ENCODE peak calls at places on chromosomes 6 and 20, in eight cellular contexts. One of them, this sample, is unnamed.

GRCh38 chr20:33112547-33113386 is 33.3 kb downstream of the BPIFB4 start:
- DNase-seq in MM.1S: no peak
- DNase-seq in astrocyte: no peak
- DNase-seq in PC-3: no peak
- DNase-seq in HepG2: no peak
- DNase-seq in IMR-90: no peak
- DNase-seq in mesendoderm: no peak
- DNase-seq in fibroblast of lung: no peak
- DNase-seq in this sample: no peak

GRCh38 chr6:151067684-151068596 is 171.8 kb upstream of the AKAP12 start:
- DNase-seq in MM.1S: no peak
- DNase-seq in astrocyte: peak
- DNase-seq in PC-3: peak
- DNase-seq in HepG2: peak
- DNase-seq in IMR-90: peak
- DNase-seq in mesendoderm: no peak
- DNase-seq in fibroblast of lung: peak
- DNase-seq in this sample: peak

GRCh38 chr6:45420083-45420908 is 42.6 kb upstream of the SUPT3H start:
- DNase-seq in MM.1S: peak
- DNase-seq in astrocyte: peak
- DNase-seq in PC-3: peak
- DNase-seq in HepG2: no peak
- DNase-seq in IMR-90: peak
- DNase-seq in mesendoderm: peak
- DNase-seq in fibroblast of lung: peak
- DNase-seq in this sample: peak

GRCh38 chr20:33667245-33668086 is 723 bp downstream of the ACTL10 start:
- DNase-seq in MM.1S: peak
- DNase-seq in astrocyte: no peak
- DNase-seq in PC-3: peak
- DNase-seq in HepG2: no peak
- DNase-seq in IMR-90: peak
- DNase-seq in mesendoderm: peak
- DNase-seq in fibroblast of lung: peak
- DNase-seq in this sample: no peak

GRCh38 chr6:15073344-15073789 is 172.5 kb upstream of the JARID2 start:
- DNase-seq in MM.1S: no peak
- DNase-seq in astrocyte: peak
- DNase-seq in PC-3: peak
- DNase-seq in HepG2: no peak
- DNase-seq in IMR-90: peak
- DNase-seq in mesendoderm: peak
- DNase-seq in fibroblast of lung: no peak
- DNase-seq in this sample: peak

GRCh38 chr6:8821921-8822512 is 386.7 kb upstream of the SLC35B3 start:
- DNase-seq in MM.1S: no peak
- DNase-seq in astrocyte: no peak
- DNase-seq in PC-3: no peak
- DNase-seq in HepG2: no peak
- DNase-seq in IMR-90: no peak
- DNase-seq in mesendoderm: peak
- DNase-seq in fibroblast of lung: no peak
- DNase-seq in this sample: peak

GRCh38 chr6:156980515-156980914 is 203.3 kb downstream of the ARID1B start:
- DNase-seq in MM.1S: no peak
- DNase-seq in astrocyte: no peak
- DNase-seq in PC-3: peak
- DNase-seq in HepG2: no peak
- DNase-seq in IMR-90: no peak
- DNase-seq in mesendoderm: peak
- DNase-seq in fibroblast of lung: no peak
- DNase-seq in this sample: no peak

GRCh38 chr20:44395963-44396340 is 40.5 kb downstream of the HNF4A start:
- DNase-seq in MM.1S: no peak
- DNase-seq in astrocyte: no peak
- DNase-seq in PC-3: no peak
- DNase-seq in HepG2: no peak
- DNase-seq in IMR-90: no peak
- DNase-seq in mesendoderm: no peak
- DNase-seq in fibroblast of lung: no peak
- DNase-seq in this sample: no peak

GRCh38 chr20:9488063-9488462 is 26.3 kb upstream of the LAMP5 start:
- DNase-seq in MM.1S: peak
- DNase-seq in astrocyte: no peak
- DNase-seq in PC-3: peak
- DNase-seq in HepG2: no peak
- DNase-seq in IMR-90: no peak
- DNase-seq in mesendoderm: no peak
- DNase-seq in fibroblast of lung: no peak
- DNase-seq in this sample: no peak

GRCh38 chr6:161088676-161089328 is 97.2 kb downstream of the MAP3K4 start:
- DNase-seq in MM.1S: no peak
- DNase-seq in astrocyte: peak
- DNase-seq in PC-3: no peak
- DNase-seq in HepG2: no peak
- DNase-seq in IMR-90: peak
- DNase-seq in mesendoderm: no peak
- DNase-seq in fibroblast of lung: peak
- DNase-seq in this sample: peak

GRCh38 chr6:170605860-170606259 is 21.4 kb upstream of the PDCD2 start:
- DNase-seq in MM.1S: no peak
- DNase-seq in astrocyte: no peak
- DNase-seq in PC-3: no peak
- DNase-seq in HepG2: no peak
- DNase-seq in IMR-90: no peak
- DNase-seq in mesendoderm: no peak
- DNase-seq in fibroblast of lung: no peak
- DNase-seq in this sample: no peak

GRCh38 chr20:2006452-2007381 is 12.9 kb upstream of the PDYN start:
- DNase-seq in MM.1S: peak
- DNase-seq in astrocyte: peak
- DNase-seq in PC-3: peak
- DNase-seq in HepG2: peak
- DNase-seq in IMR-90: peak
- DNase-seq in mesendoderm: peak
- DNase-seq in fibroblast of lung: peak
- DNase-seq in this sample: peak

GRCh38 chr6:106442351-106442750 is 81.8 kb downstream of the CRYBG1 start:
- DNase-seq in MM.1S: no peak
- DNase-seq in astrocyte: no peak
- DNase-seq in PC-3: peak
- DNase-seq in HepG2: no peak
- DNase-seq in IMR-90: no peak
- DNase-seq in mesendoderm: no peak
- DNase-seq in fibroblast of lung: no peak
- DNase-seq in this sample: no peak

GRCh38 chr6:167978607-167979006 is 18.9 kb upstream of the KIF25 start:
- DNase-seq in MM.1S: no peak
- DNase-seq in astrocyte: no peak
- DNase-seq in PC-3: no peak
- DNase-seq in HepG2: peak
- DNase-seq in IMR-90: no peak
- DNase-seq in mesendoderm: peak
- DNase-seq in fibroblast of lung: no peak
- DNase-seq in this sample: no peak

GRCh38 chr20:17645010-17645409 is 37.0 kb downstream of the RRBP1 start:
- DNase-seq in MM.1S: no peak
- DNase-seq in astrocyte: no peak
- DNase-seq in PC-3: no peak
- DNase-seq in HepG2: no peak
- DNase-seq in IMR-90: no peak
- DNase-seq in mesendoderm: no peak
- DNase-seq in fibroblast of lung: no peak
- DNase-seq in this sample: no peak

GRCh38 chr6:44269168-44269920 is 906 bp upstream of the TMEM151B start:
- DNase-seq in MM.1S: no peak
- DNase-seq in astrocyte: no peak
- DNase-seq in PC-3: no peak
- DNase-seq in HepG2: no peak
- DNase-seq in IMR-90: no peak
- DNase-seq in mesendoderm: no peak
- DNase-seq in fibroblast of lung: no peak
- DNase-seq in this sample: no peak

GRCh38 chr6:33820243-33820642 is 16.4 kb upstream of the MLN start:
- DNase-seq in MM.1S: no peak
- DNase-seq in astrocyte: no peak
- DNase-seq in PC-3: no peak
- DNase-seq in HepG2: no peak
- DNase-seq in IMR-90: no peak
- DNase-seq in mesendoderm: no peak
- DNase-seq in fibroblast of lung: no peak
- DNase-seq in this sample: peak

GRCh38 chr6:33820784-33821183 is 17.0 kb upstream of the MLN start:
- DNase-seq in MM.1S: no peak
- DNase-seq in astrocyte: no peak
- DNase-seq in PC-3: no peak
- DNase-seq in HepG2: no peak
- DNase-seq in IMR-90: no peak
- DNase-seq in mesendoderm: peak
- DNase-seq in fibroblast of lung: no peak
- DNase-seq in this sample: no peak

GRCh38 chr6:33817520-33817919 is 13.7 kb upstream of the MLN start:
- DNase-seq in MM.1S: no peak
- DNase-seq in astrocyte: no peak
- DNase-seq in PC-3: no peak
- DNase-seq in HepG2: no peak
- DNase-seq in IMR-90: no peak
- DNase-seq in mesendoderm: no peak
- DNase-seq in fibroblast of lung: no peak
- DNase-seq in this sample: no peak

GRCh38 chr6:33818293-33818692 is 14.5 kb upstream of the MLN start:
- DNase-seq in MM.1S: no peak
- DNase-seq in astrocyte: no peak
- DNase-seq in PC-3: no peak
- DNase-seq in HepG2: no peak
- DNase-seq in IMR-90: no peak
- DNase-seq in mesendoderm: no peak
- DNase-seq in fibroblast of lung: no peak
- DNase-seq in this sample: no peak

GRCh38 chr6:33819021-33819420 is 15.2 kb upstream of the MLN start:
- DNase-seq in MM.1S: no peak
- DNase-seq in astrocyte: no peak
- DNase-seq in PC-3: no peak
- DNase-seq in HepG2: no peak
- DNase-seq in IMR-90: no peak
- DNase-seq in mesendoderm: no peak
- DNase-seq in fibroblast of lung: no peak
- DNase-seq in this sample: no peak
- H3K9ac ChIP-seq in MM.1S: no peak
- H3K9ac ChIP-seq in astrocyte: no peak
- H3K9ac ChIP-seq in PC-3: no peak
- H3K9ac ChIP-seq in HepG2: no peak
- H3K9ac ChIP-seq in IMR-90: no peak
- H3K9ac ChIP-seq in mesendoderm: no peak
- H3K9ac ChIP-seq in fibroblast of lung: no peak
- H3K9ac ChIP-seq in this sample: no peak

DNA sequence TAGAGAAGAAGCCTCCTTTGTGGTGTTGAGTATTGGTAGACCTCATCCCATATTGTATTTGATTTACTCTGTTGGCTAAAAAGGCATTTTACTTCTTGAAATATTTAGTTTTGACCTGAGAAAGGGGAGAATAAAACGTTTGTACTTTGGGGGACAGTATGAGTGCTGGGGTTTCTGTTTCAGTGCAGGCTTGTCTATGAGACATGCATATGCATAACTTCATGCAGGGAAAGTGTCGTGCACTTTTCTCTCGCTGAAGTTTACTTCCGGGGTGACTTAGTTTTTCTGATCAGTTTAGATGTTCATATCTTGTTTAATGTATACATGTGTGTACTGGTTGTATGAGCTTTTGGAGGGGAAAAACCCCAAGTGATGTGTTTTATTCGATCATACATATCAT is 59.5 kb downstream of the UTRN start:
- DNase-seq in MM.1S: no peak
- DNase-seq in astrocyte: no peak
- DNase-seq in PC-3: no peak
- DNase-seq in HepG2: no peak
- DNase-seq in IMR-90: no peak
- DNase-seq in mesendoderm: no peak
- DNase-seq in fibroblast of lung: no peak
- DNase-seq in this sample: no peak
- H3K9ac ChIP-seq in MM.1S: peak
- H3K9ac ChIP-seq in astrocyte: no peak
- H3K9ac ChIP-seq in PC-3: no peak
- H3K9ac ChIP-seq in HepG2: peak
- H3K9ac ChIP-seq in IMR-90: no peak
- H3K9ac ChIP-seq in mesendoderm: no peak
- H3K9ac ChIP-seq in fibroblast of lung: no peak
- H3K9ac ChIP-seq in this sample: no peak

DNA sequence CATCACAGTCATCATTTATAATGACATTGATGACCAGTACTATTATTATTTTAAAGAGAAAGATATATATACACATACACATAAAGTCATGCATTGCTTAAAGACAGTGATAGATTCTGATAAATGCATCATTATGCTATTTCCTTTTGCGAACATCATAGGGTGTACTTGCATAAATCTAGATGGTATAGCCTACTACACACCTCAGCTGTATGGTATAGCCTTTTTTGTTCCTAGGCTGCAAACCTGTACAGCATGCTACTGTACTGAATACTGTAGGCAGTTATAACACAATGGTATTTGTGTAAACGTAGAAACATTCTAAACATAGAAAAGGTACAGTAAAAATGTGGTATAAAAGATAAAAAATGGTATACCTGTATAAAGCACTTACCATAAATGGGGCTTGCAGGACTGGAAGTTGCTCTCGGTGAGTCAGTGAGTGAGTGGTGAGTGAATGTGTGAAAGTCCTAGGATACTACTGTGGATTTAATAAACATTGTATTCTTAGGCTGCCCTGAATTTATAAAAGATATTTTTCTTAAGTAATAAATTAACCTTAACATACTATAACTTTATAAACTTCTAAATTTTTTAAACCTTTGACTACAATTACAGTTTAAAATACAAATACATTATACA is 23.9 kb downstream of the QKI start:
- DNase-seq in MM.1S: no peak
- DNase-seq in astrocyte: no peak
- DNase-seq in PC-3: peak
- DNase-seq in HepG2: no peak
- DNase-seq in IMR-90: peak
- DNase-seq in mesendoderm: no peak
- DNase-seq in fibroblast of lung: no peak
- DNase-seq in this sample: peak
- H3K9ac ChIP-seq in MM.1S: no peak
- H3K9ac ChIP-seq in astrocyte: no peak
- H3K9ac ChIP-seq in PC-3: no peak
- H3K9ac ChIP-seq in HepG2: no peak
- H3K9ac ChIP-seq in IMR-90: no peak
- H3K9ac ChIP-seq in mesendoderm: no peak
- H3K9ac ChIP-seq in fibroblast of lung: no peak
- H3K9ac ChIP-seq in this sample: no peak

DNA sequence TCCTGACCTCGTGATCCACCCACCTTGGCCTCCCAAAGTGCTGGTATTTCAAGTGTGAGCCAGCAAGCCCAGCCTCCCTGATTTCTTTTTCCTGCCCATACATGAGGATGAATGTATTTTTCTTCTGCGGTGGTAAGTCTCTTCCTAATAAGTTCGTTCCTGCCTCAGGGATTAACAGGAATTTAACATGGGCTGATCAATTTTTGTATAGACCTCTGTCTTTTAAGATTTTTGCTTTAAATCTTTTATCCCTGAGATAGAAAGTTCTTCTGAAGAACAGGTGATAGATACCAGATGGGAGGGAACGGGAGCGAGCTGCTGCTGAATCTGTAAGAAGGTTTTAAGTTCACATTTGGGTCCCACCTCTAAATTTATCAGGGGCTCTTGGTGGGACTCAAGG is 7.0 kb upstream of the ZNFX1 start:
- DNase-seq in MM.1S: no peak
- DNase-seq in astrocyte: no peak
- DNase-seq in PC-3: no peak
- DNase-seq in HepG2: no peak
- DNase-seq in IMR-90: no peak
- DNase-seq in mesendoderm: peak
- DNase-seq in fibroblast of lung: no peak
- DNase-seq in this sample: no peak
- H3K9ac ChIP-seq in MM.1S: no peak
- H3K9ac ChIP-seq in astrocyte: no peak
- H3K9ac ChIP-seq in PC-3: no peak
- H3K9ac ChIP-seq in HepG2: no peak
- H3K9ac ChIP-seq in IMR-90: no peak
- H3K9ac ChIP-seq in mesendoderm: peak
- H3K9ac ChIP-seq in fibroblast of lung: no peak
- H3K9ac ChIP-seq in this sample: no peak

This sample was measured in GM23248.